ENCODE peak calls at places on chromosomes 4 and X, in four cellular contexts. S is fibroblast of mammary gland, H is progenitor cell of endocrine pancreas, Z is HTR-8/SVneo. V is an unnamed sample.

GRCh38 chrX:3094261-3094660 is 53.0 kb downstream of the ARSF start:
- DNase-seq in S (peak; percentile 1), H (no peak), Z (no peak), V (no peak)

GRCh38 chr4:56217383-56217890 is 169.9 kb downstream of the AASDH start:
- DNase-seq in S (no peak), H (no peak), Z (no peak), V (no peak)

GRCh38 chrX:105910563-105911105 is 88.3 kb downstream of the NRK start:
- DNase-seq in S (no peak), H (no peak), Z (no peak), V (no peak)

GRCh38 chr4:93832097-93832496 is 3.5 kb downstream of the ATOH1 start:
- DNase-seq in S (no peak), H (no peak), Z (no peak), V (no peak)

GRCh38 chr4:150600821-150601445 is 19.0 kb downstream of the MAB21L2 start:
- DNase-seq in S (no peak), H (no peak), Z (no peak), V (no peak)

GRCh38 chr4:101169044-101170014 is 178.0 kb downstream of the PPP3CA start:
- DNase-seq in S (peak; percentile 81), H (peak; percentile 27), Z (no peak), V (peak; percentile 22)

GRCh38 chrX:1521459-1521956 is 15.5 kb downstream of the P2RY8 start:
- DNase-seq in S (no peak), H (no peak), Z (no peak), V (no peak)

GRCh38 chrX:288561-288991 is 7.4 kb downstream of the PLCXD1 start:
- DNase-seq in S (no peak), H (no peak), Z (no peak), V (no peak)

GRCh38 chr4:8276358-8277240 is 7.0 kb downstream of the HTRA3 start:
- DNase-seq in S (peak; percentile 23), H (no peak), Z (no peak), V (no peak)

GRCh38 chr4:150664935-150665334 is 83.0 kb downstream of the MAB21L2 start:
- DNase-seq in S (peak; percentile 33), H (no peak), Z (peak; percentile 6), V (no peak)

GRCh38 chr4:158172558-158173258 is at the start of gene GASK1B:
- DNase-seq in S (peak; percentile 72), H (no peak), Z (peak; percentile 46), V (no peak)